ENCODE peak calls at places on chromosomes 1 and 21, in seven cellular contexts. A, U, T, P, I, N and Y are unnamed samples.

GRCh38 chr1:193069748-193070394 is 10.5 kb downstream of the RO60 start:
- DNase-seq in A (peak), U (peak), T (no peak), P (peak), I (no peak), N (peak), Y (no peak)

GRCh38 chr1:160716013-160716412 is 4.4 kb upstream of the CD48 start:
- DNase-seq in A (no peak), U (no peak), T (no peak), P (no peak), I (no peak), N (no peak), Y (no peak)

GRCh38 chr1:19067187-19067911 is 110.9 kb upstream of the IFFO2 start:
- DNase-seq in A (no peak), U (no peak), T (peak), P (no peak), I (no peak), N (peak), Y (no peak)

GRCh38 chr1:200038987-200039848 is 11.7 kb downstream of the NR5A2 start:
- DNase-seq in A (no peak), U (peak), T (peak), P (no peak), I (peak), N (peak), Y (no peak)

GRCh38 chr1:35558374-35559316 is 1.0 kb downstream of the NCDN start:
- DNase-seq in A (no peak), U (peak), T (no peak), P (no peak), I (peak), N (peak), Y (no peak)

GRCh38 chr1:23120383-23120782 is 48.3 kb downstream of the LUZP1 start:
- DNase-seq in A (no peak), U (no peak), T (no peak), P (no peak), I (no peak), N (no peak), Y (no peak)

GRCh38 chr1:33612877-33613487 is 140.5 kb downstream of the ZSCAN20 start:
- DNase-seq in A (peak), U (peak), T (peak), P (peak), I (peak), N (peak), Y (no peak)

GRCh38 chr1:81801834-81802531 is 1.2 kb downstream of the ADGRL2 start:
- DNase-seq in A (peak), U (peak), T (peak), P (peak), I (peak), N (peak), Y (no peak)

GRCh38 chr1:20380616-20381035 is 90.0 kb downstream of the VWA5B1 start:
- DNase-seq in A (peak), U (no peak), T (no peak), P (peak), I (no peak), N (no peak), Y (peak)

GRCh38 chr21:33058468-33059318 is 11.2 kb upstream of the OLIG1 start:
- DNase-seq in A (no peak), U (no peak), T (no peak), P (peak), I (no peak), N (no peak), Y (no peak)

GRCh38 chr21:24310780-24311179 is 1296.5 kb downstream of the MRPL39 start:
- DNase-seq in A (no peak), U (no peak), T (no peak), P (no peak), I (no peak), N (no peak), Y (no peak)

GRCh38 chr1:12618661-12619395 is 818 bp upstream of the DHRS3 start:
- DNase-seq in A (peak), U (peak), T (peak), P (peak), I (peak), N (peak), Y (no peak)

GRCh38 chr1:202184750-202185460 is 8.7 kb upstream of the LGR6 start:
- DNase-seq in A (peak), U (peak), T (peak), P (peak), I (peak), N (peak), Y (no peak)

GRCh38 chr1:97138515-97139032 is 417.0 kb downstream of the PTBP2 start:
- DNase-seq in A (no peak), U (no peak), T (no peak), P (peak), I (no peak), N (no peak), Y (no peak)
- TF ChIP-seq CTCF in A (peak), U (no peak), T (peak), P (no peak), I (no peak), N (no peak), Y (peak)

GRCh38 chr1:223136086-223136485 is 7.0 kb downstream of the TLR5 start:
- DNase-seq in A (no peak), U (peak), T (no peak), P (no peak), I (no peak), N (peak), Y (no peak)
- TF ChIP-seq CTCF in A (no peak), U (peak), T (no peak), P (no peak), I (no peak), N (peak), Y (no peak)

DNA sequence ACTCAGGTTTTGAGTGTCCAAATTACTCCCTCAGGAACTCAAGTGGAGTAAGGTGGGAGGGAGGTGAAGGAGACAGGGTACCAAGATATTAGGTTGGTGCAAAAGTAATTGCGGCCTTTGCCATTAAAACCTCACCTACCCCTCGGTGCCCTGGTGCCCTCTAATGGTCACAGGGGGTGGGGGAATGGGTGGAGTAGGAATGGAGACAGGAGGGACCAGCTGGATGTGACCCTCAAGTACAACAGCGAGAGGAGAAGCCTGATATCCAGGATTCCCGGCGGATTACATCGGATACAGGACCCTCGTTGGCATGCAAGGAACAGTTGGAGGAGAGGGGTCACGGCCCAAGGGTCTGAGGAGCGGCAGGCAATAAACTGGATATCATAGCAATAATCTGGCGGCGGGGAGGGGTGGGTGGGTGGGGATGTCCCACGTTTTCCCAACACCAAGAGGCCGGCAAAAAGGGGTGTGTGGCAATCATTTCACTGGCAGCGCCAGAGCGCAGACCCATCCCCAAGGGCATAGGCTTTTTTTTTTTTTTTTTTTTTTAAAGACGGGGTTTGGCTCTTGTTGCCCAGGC is 4.3 kb upstream of the ZBTB7B start:
- DNase-seq in A (no peak), U (peak), T (no peak), P (no peak), I (no peak), N (no peak), Y (peak)
- TF ChIP-seq CTCF in A (no peak), U (peak), T (no peak), P (peak), I (peak), N (peak), Y (no peak)

DNA sequence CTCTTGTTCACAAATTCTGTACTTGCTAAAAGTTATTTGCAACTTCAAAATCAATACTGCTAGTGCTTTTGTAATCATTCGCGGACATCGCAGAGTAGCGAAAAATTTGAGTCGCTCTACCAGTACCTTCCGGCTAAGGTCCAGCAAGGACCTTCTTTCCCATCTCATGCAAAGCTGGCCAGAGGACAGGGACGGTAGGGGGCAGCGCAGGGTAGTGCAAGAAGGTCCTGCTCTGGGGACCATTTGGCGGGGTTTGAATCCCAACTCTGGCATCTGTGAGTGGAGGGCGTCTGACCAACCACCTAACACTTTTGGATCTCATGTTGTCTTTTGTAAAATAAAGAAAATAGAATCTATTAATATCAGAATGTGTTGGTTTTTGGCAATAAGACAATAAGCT is 258.3 kb downstream of the SPATA17 start:
- DNase-seq in A (no peak), U (peak), T (no peak), P (no peak), I (no peak), N (peak), Y (no peak)
- TF ChIP-seq CTCF in A (peak), U (peak), T (no peak), P (peak), I (peak), N (peak), Y (peak)